ENCODE peak calls at places on chromosomes 13 and 19, in eight cellular contexts. V is stromal cell of bone marrow; S is nucleus accumbens; D is activated CD4-positive, alpha-beta T cell treated with anti-CD3 and anti-CD28 coated beads, Interleukin-2, amount 50 U/mL, for 4 hours; E is T-helper 17 cell; I is stomach; Y is GM23338; M is RWPE1. R is an unnamed sample.

GRCh38 chr19:58558623-58559274 is 338 bp upstream of the UBE2M start:
- DNase-seq in M (peak; percentile 94), V (peak; percentile 95), E (peak; percentile 99), I (peak; percentile 99), S (no peak), Y (peak; percentile 99), D (peak; percentile 99), R (peak; percentile 97)

GRCh38 chr13:49561064-49561410 is 24.3 kb downstream of the RCBTB1 start:
- DNase-seq in S (no peak), V (no peak), M (no peak), I (no peak), D (no peak), E (no peak), Y (no peak), R (no peak)

GRCh38 chr13:37127706-37128241 is 22.3 kb upstream of the CSNK1A1L start:
- DNase-seq in E (no peak), S (no peak), M (no peak), D (no peak), Y (no peak), I (no peak), V (peak; percentile 81), R (peak; percentile 74)

GRCh38 chr19:41221514-41222205 is 2.6 kb downstream of the AXL start:
- DNase-seq in M (no peak), Y (no peak), S (no peak), I (no peak), V (no peak), D (no peak), E (no peak), R (no peak)

GRCh38 chr19:43784251-43784980 is 3.6 kb upstream of the KCNN4 start:
- DNase-seq in S (no peak), Y (no peak), E (peak; percentile 33), I (peak; percentile 62), D (peak; percentile 61), V (peak; percentile 83), M (peak; percentile 92), R (peak; percentile 95)

GRCh38 chr13:20127563-20128458 is 33.0 kb downstream of the GJA3 start:
- DNase-seq in V (no peak), S (peak; percentile 30), D (peak; percentile 18), M (no peak), E (no peak), Y (peak; percentile 68), I (peak; percentile 70), R (peak; percentile 54)

GRCh38 chr19:16234552-16235445 is 37.1 kb downstream of the AP1M1 start:
- DNase-seq in M (no peak), Y (no peak), D (no peak), V (no peak), E (no peak), S (no peak), I (no peak), R (no peak)

GRCh38 chr13:75995966-75996365 is 359.8 kb downstream of the LMO7 start:
- DNase-seq in E (no peak), S (no peak), M (no peak), I (no peak), V (no peak), D (no peak), Y (no peak), R (no peak)

GRCh38 chr13:66214467-66214866 is 1015.7 kb downstream of the PCDH9 start:
- DNase-seq in V (no peak), I (no peak), S (no peak), D (no peak), E (no peak), M (no peak), Y (no peak), R (no peak)

GRCh38 chr13:62453761-62454160 is 1038.1 kb upstream of the PCDH20 start:
- DNase-seq in S (no peak), D (no peak), M (no peak), I (no peak), E (no peak), V (no peak), Y (no peak), R (no peak)

GRCh38 chr13:109751477-109751876 is 34.9 kb downstream of the IRS2 start:
- DNase-seq in E (no peak), M (no peak), Y (no peak), I (no peak), V (no peak), S (no peak), D (no peak), R (no peak)

GRCh38 chr19:52600639-52601024 is 30.5 kb downstream of the ZNF701 start:
- DNase-seq in I (peak; percentile 33), M (no peak), E (no peak), S (no peak), Y (peak; percentile 60), V (no peak), D (peak; percentile 1), R (no peak)

GRCh38 chr19:55353803-55354697 is 469 bp downstream of the COX6B2 start:
- DNase-seq in V (no peak), E (peak; percentile 66), Y (peak; percentile 89), D (peak; percentile 55), S (no peak), M (peak; percentile 89), I (peak; percentile 79), R (peak; percentile 53)

GRCh38 chr19:38731654-38732301 is 12.5 kb downstream of the CAPN12 start:
- DNase-seq in Y (no peak), I (peak; percentile 87), V (no peak), D (no peak), S (no peak), M (no peak), E (no peak), R (no peak)

GRCh38 chr19:53007200-53008054 is 6.3 kb upstream of the ERVV-1 start:
- DNase-seq in E (no peak), M (no peak), V (no peak), S (no peak), I (no peak), D (no peak), Y (no peak), R (peak; percentile 8)

GRCh38 chr19:10450853-10451609 is 30.7 kb downstream of the PDE4A start:
- DNase-seq in E (no peak), S (no peak), V (no peak), I (no peak), D (no peak), M (peak; percentile 59), Y (peak; percentile 95), R (no peak)

GRCh38 chr19:50994129-50994528 is 7.3 kb downstream of the KLK8 start:
- DNase-seq in S (no peak), D (no peak), V (no peak), Y (no peak), I (no peak), M (no peak), E (no peak), R (peak; percentile 8)

R was measured in M059J.